ENCODE peak calls at places on chromosome 16, in nine cellular contexts. I is trophoblast cell, W is thyroid gland, J is colonic mucosa, R is endothelial cell of umbilical vein, Q is pancreas, U is heart right ventricle, O is PC-3, H is psoas muscle. E is an unnamed sample.

GRCh38 chr16:87543436-87544191 is 50.8 kb upstream of the ZCCHC14 start:
- DNase-seq in I (no peak), H (no peak), W (no peak), J (no peak), O (no peak), Q (no peak), U (peak; percentile 40), R (no peak), E (no peak)

GRCh38 chr16:72844225-72844920 is 203.6 kb downstream of the ZFHX3 start:
- DNase-seq in R (peak; percentile 13), H (no peak), O (no peak), U (no peak), J (no peak), I (no peak), Q (no peak), W (no peak), E (no peak)

GRCh38 chr16:10180042-10180770 is 2.0 kb downstream of the GRIN2A start:
- DNase-seq in J (no peak), Q (no peak), W (no peak), H (no peak), O (no peak), R (no peak), I (no peak), U (no peak), E (no peak)

GRCh38 chr16:983044-984030 is 1.8 kb downstream of the SOX8 start:
- DNase-seq in Q (no peak), U (no peak), H (no peak), O (no peak), J (no peak), R (no peak), W (no peak), I (no peak), E (no peak)

GRCh38 chr16:29756654-29757053 is 10.9 kb upstream of the C16orf54 start:
- DNase-seq in W (peak; percentile 27), R (no peak), Q (no peak), O (no peak), I (no peak), U (no peak), J (no peak), H (no peak), E (no peak)

GRCh38 chr16:53922805-53923645 is 219.1 kb downstream of the FTO start:
- DNase-seq in U (no peak), W (peak; percentile 21), H (no peak), I (no peak), J (no peak), O (no peak), R (peak; percentile 14), Q (no peak), E (no peak)

GRCh38 chr16:11546522-11547485 is 39.9 kb downstream of the LITAF start:
- DNase-seq in W (no peak), U (no peak), R (no peak), H (no peak), J (no peak), O (peak; percentile 17), Q (no peak), I (no peak), E (no peak)

GRCh38 chr16:2532494-2533141 is 1.4 kb upstream of the CEMP1 start:
- DNase-seq in U (peak; percentile 59), W (peak; percentile 93), O (peak; percentile 64), I (peak; percentile 84), H (peak; percentile 78), R (peak; percentile 46), J (peak; percentile 87), Q (peak; percentile 90), E (peak; percentile 64)

GRCh38 chr16:50185005-50185505 is 31.9 kb downstream of the TENT4B start:
- DNase-seq in Q (no peak), H (no peak), R (peak; percentile 60), J (no peak), U (no peak), I (peak; percentile 58), W (no peak), O (no peak), E (no peak)

GRCh38 chr16:3214904-3215600 is 19.9 kb downstream of the ZNF200 start:
- DNase-seq in R (no peak), Q (no peak), W (no peak), J (no peak), I (no peak), U (no peak), H (no peak), O (no peak), E (no peak)

GRCh38 chr16:12158428-12158827 is 181.9 kb downstream of the SNX29 start:
- DNase-seq in W (no peak), H (no peak), U (no peak), R (no peak), I (no peak), O (peak; percentile 85), Q (no peak), J (no peak), E (peak; percentile 95)

GRCh38 chr16:87705780-87706277 is 60.0 kb downstream of the KLHDC4 start:
- DNase-seq in R (no peak), J (no peak), W (peak; percentile 64), O (no peak), Q (peak; percentile 32), U (no peak), I (no peak), H (no peak), E (no peak)

GRCh38 chr16:11581677-11582076 is 5.0 kb downstream of the LITAF start:
- DNase-seq in I (no peak), W (no peak), Q (no peak), R (no peak), U (no peak), J (no peak), O (no peak), H (no peak), E (no peak)

GRCh38 chr16:54077412-54077821 is 209.2 kb downstream of the IRX3 start:
- DNase-seq in O (peak; percentile 80), U (no peak), I (no peak), H (no peak), W (no peak), J (no peak), Q (no peak), R (peak; percentile 88), E (peak; percentile 57)

GRCh38 chr16:52869243-52869642 is 183.5 kb downstream of the CHD9NB start:
- DNase-seq in W (no peak), H (no peak), I (no peak), Q (no peak), J (no peak), R (no peak), U (no peak), O (no peak), E (no peak)
- H3K4me1 ChIP-seq in W (no peaks in the 10 kb centered on the region), H (no peaks in the 10 kb centered on the region), I (peaks cover 4% of the 10 kb centered on the region), Q (no peaks in the 10 kb centered on the region), J (no peaks in the 10 kb centered on the region), R (no peaks in the 10 kb centered on the region), U (no peaks in the 10 kb centered on the region), O (no peaks in the 10 kb centered on the region), E (no peaks in the 10 kb centered on the region)

GRCh38 chr16:67546761-67547422 is 15.4 kb upstream of the CTCF start:
- DNase-seq in O (peak; percentile 72), J (peak; percentile 88), U (peak; percentile 81), Q (peak; percentile 88), W (peak; percentile 81), H (peak; percentile 87), R (peak; percentile 89), I (peak; percentile 79), E (no peak)
- H3K27ac ChIP-seq in O (no peak overlapping the region), J (peak overlapping the region; percentile 14), U (peak overlapping the region; percentile 71), Q (peak overlapping the region; percentile 53), W (peak overlapping the region; percentile 11), H (peak overlapping the region; percentile 49), R (peak overlapping the region; percentile 83), I (no peak overlapping the region), E (no peak overlapping the region)

DNA sequence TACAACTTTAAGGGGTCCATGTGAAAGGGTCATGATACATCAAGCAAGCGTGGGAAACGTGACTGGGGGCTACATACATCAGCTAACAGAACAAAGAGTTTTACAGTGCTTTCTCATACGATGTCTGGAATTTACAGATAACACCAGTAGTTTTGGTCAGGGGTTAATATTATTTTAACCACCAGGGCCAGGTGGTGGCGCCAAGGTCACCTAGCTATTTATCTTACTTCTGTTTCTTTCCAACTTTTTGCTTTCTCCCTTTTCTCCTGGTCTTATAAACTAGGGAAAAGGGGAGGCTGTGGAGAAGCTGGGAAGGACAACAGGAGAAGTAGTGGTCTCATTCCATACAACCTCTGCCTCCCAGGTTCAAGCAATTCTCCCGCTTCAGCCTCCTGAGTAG is 37.9 kb downstream of the CLEC3A start:
- DNase-seq in H (no peak), J (no peak), R (no peak), I (no peak), W (no peak), Q (no peak), U (no peak), O (no peak), E (no peak)
- H3K27me3 ChIP-seq in H (no peaks in the 10 kb centered on the region), J (no peaks in the 10 kb centered on the region), R (no peaks in the 10 kb centered on the region), I (no peaks in the 10 kb centered on the region), W (no peaks in the 10 kb centered on the region), Q (no peaks in the 10 kb centered on the region), U (no peaks in the 10 kb centered on the region), O (peaks cover 30% of the 10 kb centered on the region), E (no peaks in the 10 kb centered on the region)

GRCh38 chr16:75241412-75241811 is 10.0 kb downstream of the BCAR1 start:
- DNase-seq in J (no peak), I (no peak), U (no peak), W (no peak), R (no peak), H (peak; percentile 50), O (no peak), Q (no peak), E (no peak)
- H3K4me1 ChIP-seq in J (peaks cover 16% of the 10 kb centered on the region), I (peaks cover 54% of the 10 kb centered on the region), U (peaks cover 73% of the 10 kb centered on the region), W (peaks cover 67% of the 10 kb centered on the region), R (peaks cover 37% of the 10 kb centered on the region), H (peaks cover 86% of the 10 kb centered on the region), O (peaks cover 30% of the 10 kb centered on the region), Q (peaks cover 42% of the 10 kb centered on the region), E (peaks cover 28% of the 10 kb centered on the region)